ENCODE peak calls at places on chromosomes 1 and 21, in ten cellular contexts. W, J, M, T, O, N, F, B, H and Z are unnamed samples.
A peak's percentile ranks its signal among the peaks of the same experiment; 100 is the strongest.

GRCh38 chr1:14630986-14631385 is 32.5 kb downstream of the KAZN start:
- DNase-seq in W (no peak), F (no peak), M (no peak), O (no peak), T (no peak), J (no peak), N (no peak), B (no peak), H (no peak), Z (no peak)

GRCh38 chr1:156964431-156964830 is 44.0 kb downstream of the LRRC71 start:
- DNase-seq in J (no peak), F (no peak), H (no peak), O (no peak), B (no peak), N (no peak), M (no peak), T (no peak), W (no peak), Z (no peak)

GRCh38 chr1:93995837-93996526 is 86.8 kb upstream of the GCLM start:
- DNase-seq in F (no peak), N (no peak), H (no peak), W (peak; percentile 44), M (no peak), T (no peak), B (no peak), J (no peak), O (no peak), Z (no peak)

GRCh38 chr1:172662464-172663109 is 3.7 kb downstream of the FASLG start:
- DNase-seq in M (peak; percentile 72), B (peak; percentile 37), F (peak; percentile 80), H (no peak), J (peak; percentile 82), O (peak; percentile 65), T (no peak), W (peak; percentile 91), N (no peak), Z (peak; percentile 93)

GRCh38 chr1:91137173-91137852 is 115.5 kb upstream of the ZNF644 start:
- DNase-seq in N (no peak), W (no peak), M (no peak), H (no peak), B (no peak), J (no peak), T (no peak), F (no peak), O (no peak), Z (no peak)

GRCh38 chr1:42979037-42979432 is 20.4 kb upstream of the SLC2A1 start:
- DNase-seq in B (no peak), W (no peak), M (no peak), F (no peak), J (no peak), O (no peak), T (no peak), N (no peak), H (no peak), Z (no peak)

GRCh38 chr1:174258148-174258550 is 98.8 kb downstream of the RABGAP1L start:
- DNase-seq in M (no peak), T (peak; percentile 33), O (peak; percentile 69), W (peak; percentile 60), B (peak; percentile 61), J (no peak), F (peak; percentile 17), N (no peak), H (peak; percentile 62), Z (peak; percentile 64)

GRCh38 chr1:15764269-15764764 is 5.7 kb downstream of the FBLIM1 start:
- DNase-seq in N (no peak), O (peak; percentile 85), B (no peak), F (peak; percentile 63), J (no peak), H (no peak), W (no peak), T (no peak), M (no peak), Z (no peak)

GRCh38 chr1:225882699-225883615 is 777 bp upstream of the TMEM63A start:
- DNase-seq in T (peak; percentile 67), J (peak; percentile 88), M (peak; percentile 43), F (peak; percentile 37), H (peak; percentile 59), B (peak; percentile 59), W (no peak), N (peak; percentile 89), O (peak; percentile 61), Z (peak; percentile 51)

GRCh38 chr21:45207839-45208626 is 79.7 kb downstream of the POFUT2 start:
- DNase-seq in O (no peak), W (no peak), B (no peak), J (no peak), F (no peak), H (no peak), T (no peak), N (no peak), M (no peak), Z (no peak)

GRCh38 chr1:34681481-34682451 is 73.1 kb upstream of the GJB5 start:
- DNase-seq in W (peak; percentile 55), H (peak; percentile 62), B (peak; percentile 80), N (no peak), M (peak; percentile 19), F (peak; percentile 39), T (no peak), J (no peak), O (peak; percentile 81), Z (peak; percentile 62)

GRCh38 chr1:22556391-22557104 is 6.7 kb upstream of the EPHA8 start:
- DNase-seq in B (no peak), H (peak; percentile 67), W (no peak), F (no peak), N (no peak), J (no peak), O (no peak), M (no peak), T (no peak), Z (no peak)

GRCh38 chr1:11130406-11130805 is 30.7 kb upstream of the EXOSC10 start:
- DNase-seq in J (no peak), O (no peak), W (no peak), M (no peak), F (no peak), B (no peak), T (no peak), H (no peak), N (no peak), Z (no peak)

GRCh38 chr1:78168306-78168705 is 122.5 kb downstream of the GIPC2 start:
- DNase-seq in F (no peak), M (no peak), J (no peak), O (no peak), N (no peak), T (no peak), H (no peak), B (no peak), W (no peak), Z (no peak)

GRCh38 chr21:44888581-44889550 is 15.4 kb upstream of the PTTG1IP start:
- DNase-seq in T (no peak), B (no peak), J (no peak), W (no peak), H (no peak), F (no peak), N (peak; percentile 79), M (no peak), O (no peak), Z (no peak)

GRCh38 chr21:17427157-17427556 is 85.7 kb upstream of the CXADR start:
- DNase-seq in F (no peak), J (no peak), O (no peak), N (no peak), H (no peak), B (no peak), W (no peak), M (no peak), T (no peak), Z (no peak)

GRCh38 chr1:50661626-50662025 is 238.4 kb upstream of the DMRTA2 start:
- DNase-seq in O (no peak), N (no peak), M (no peak), W (no peak), B (peak; percentile 10), T (no peak), J (no peak), F (no peak), H (no peak), Z (no peak)

GRCh38 chr1:58762806-58763205 is 21.0 kb downstream of the JUN start:
- DNase-seq in N (no peak), H (no peak), F (peak; percentile 71), J (no peak), O (no peak), T (no peak), W (no peak), B (peak; percentile 28), M (no peak), Z (no peak)

DNA sequence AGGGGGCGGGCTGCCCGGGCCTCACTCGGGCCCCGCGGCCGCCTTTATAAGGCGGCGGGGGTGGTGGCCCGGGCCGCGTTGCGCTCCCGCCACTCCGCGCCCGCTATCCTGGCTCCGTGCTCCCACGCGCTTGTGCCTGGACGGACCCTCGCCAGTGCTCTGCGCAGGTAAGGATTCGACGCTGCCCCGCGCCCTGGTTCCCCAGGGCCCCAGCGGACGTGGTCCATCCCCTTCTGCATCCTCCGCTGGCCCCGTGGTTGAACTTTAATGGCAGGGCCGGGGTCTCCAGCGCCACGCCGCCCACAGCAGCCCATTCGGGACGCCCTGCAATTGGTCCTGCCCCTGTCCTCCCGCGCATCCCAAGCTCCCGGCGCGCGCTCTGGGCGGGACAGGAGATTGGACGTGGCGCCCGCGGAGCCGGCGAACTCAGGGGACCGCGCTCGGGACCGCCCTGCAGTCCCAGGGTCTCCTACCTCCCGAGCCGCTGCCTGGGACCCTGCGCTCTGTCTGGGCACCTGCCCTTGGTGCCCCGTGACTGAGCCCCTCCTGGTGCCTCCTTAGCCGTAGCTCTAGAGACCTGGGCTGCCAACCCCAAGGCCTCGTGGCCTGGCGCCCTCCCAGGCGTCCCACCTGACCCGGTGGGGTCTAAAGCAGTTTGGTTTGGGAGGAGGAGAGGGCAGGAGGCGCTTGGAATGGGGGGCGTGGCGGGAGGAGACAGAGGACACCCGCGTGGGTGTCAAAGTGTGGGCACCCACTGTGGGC is at the start of gene ALPL:
- DNase-seq in F (no peak), N (peak; percentile 81), B (no peak), W (no peak), T (no peak), H (peak; percentile 76), J (no peak), M (no peak), O (no peak), Z (no peak)
- TF ChIP-seq CTCF in F (no peak), N (no peak), B (no peak), W (no peak), T (no peak), H (no peak), J (no peak), M (no peak), O (peak; percentile 1), Z (no peak)

GRCh38 chr1:79781261-79781660 is 774.7 kb upstream of the ADGRL4 start:
- DNase-seq in J (no peak), W (no peak), F (peak; percentile 9), O (no peak), N (no peak), B (no peak), M (no peak), H (no peak), T (no peak), Z (no peak)
- H3K9me3 ChIP-seq in J (no peaks in the 10 kb centered on the region), W (no peaks in the 10 kb centered on the region), F (no peaks in the 10 kb centered on the region), O (no peaks in the 10 kb centered on the region), N (no peaks in the 10 kb centered on the region), B (no peaks in the 10 kb centered on the region), M (no peaks in the 10 kb centered on the region), H (no peaks in the 10 kb centered on the region), T (no peaks in the 10 kb centered on the region), Z (no peaks in the 10 kb centered on the region)

GRCh38 chr1:151512801-151513625 is 1.8 kb downstream of the CGN start:
- DNase-seq in T (no peak), F (peak; percentile 75), O (peak; percentile 87), N (no peak), J (peak; percentile 80), H (peak; percentile 78), B (peak; percentile 95), M (no peak), W (no peak), Z (no peak)
- H3K4me3 ChIP-seq in T (peak overlapping the region; percentile 64), F (no peak overlapping the region), O (peak overlapping the region; percentile 35), N (peak overlapping the region; percentile 72), J (peak overlapping the region; percentile 67), H (peak overlapping the region; percentile 83), B (peak overlapping the region; percentile 84), M (no peak overlapping the region), W (no peak overlapping the region), Z (no peak overlapping the region)

GRCh38 chr1:32127780-32128179 is 19.9 kb downstream of the KPNA6 start:
- DNase-seq in W (no peak), M (no peak), J (no peak), F (no peak), O (no peak), N (no peak), H (no peak), T (no peak), B (no peak), Z (no peak)
- TF ChIP-seq CTCF in W (peak; percentile 2), M (no peak), J (no peak), F (no peak), O (no peak), N (no peak), H (peak; percentile 12), T (no peak), B (peak; percentile 20), Z (no peak)